ENCODE peak calls at places on chromosomes 5 and 9, in six cellular contexts. P, A, L, T, V and X are unnamed samples.

GRCh38 chr5:65624025-65624569 is at the start of gene TRIM23:
- DNase-seq in P (peak), A (peak), L (peak), T (peak), V (peak), X (peak)

GRCh38 chr9:4207881-4208615 is 91.8 kb downstream of the GLIS3 start:
- DNase-seq in P (no peak), A (no peak), L (no peak), T (no peak), V (peak), X (no peak)

GRCh38 chr9:36151306-36152210 is 15.0 kb downstream of the GLIPR2 start:
- DNase-seq in P (no peak), A (no peak), L (peak), T (no peak), V (no peak), X (no peak)

GRCh38 chr5:40734986-40735385 is 20.8 kb downstream of the TTC33 start:
- DNase-seq in P (no peak), A (no peak), L (no peak), T (no peak), V (peak), X (no peak)

GRCh38 chr5:98510111-98510510 is 263.4 kb upstream of the RGMB start:
- DNase-seq in P (no peak), A (no peak), L (peak), T (peak), V (peak), X (peak)

GRCh38 chr5:126052791-126053190 is 370.4 kb upstream of the GRAMD2B start:
- DNase-seq in P (no peak), A (no peak), L (no peak), T (no peak), V (no peak), X (no peak)

GRCh38 chr9:76490249-76490990 is 31.4 kb downstream of the GCNT1 start:
- DNase-seq in P (no peak), A (no peak), L (no peak), T (no peak), V (no peak), X (no peak)

GRCh38 chr9:113428062-113428600 is 17.6 kb downstream of the C9orf43 start:
- DNase-seq in P (no peak), A (no peak), L (no peak), T (no peak), V (no peak), X (no peak)

GRCh38 chr5:80269991-80270438 is 14.2 kb upstream of the SERINC5 start:
- DNase-seq in P (no peak), A (no peak), L (no peak), T (no peak), V (no peak), X (no peak)

GRCh38 chr9:133701321-133701980 is 36.7 kb downstream of the SARDH start:
- DNase-seq in P (no peak), A (no peak), L (peak), T (no peak), V (peak), X (no peak)

GRCh38 chr9:16241231-16241630 is 629.2 kb downstream of the BNC2 start:
- DNase-seq in P (no peak), A (no peak), L (no peak), T (no peak), V (peak), X (no peak)

GRCh38 chr9:91166796-91167366 is 194.8 kb downstream of the AUH start:
- DNase-seq in P (no peak), A (no peak), L (no peak), T (no peak), V (no peak), X (peak)

GRCh38 chr5:41842777-41843176 is 27.4 kb downstream of the OXCT1 start:
- DNase-seq in P (no peak), A (no peak), L (no peak), T (no peak), V (no peak), X (no peak)

GRCh38 chr5:66989781-66990180 is 206.8 kb downstream of the CD180 start:
- DNase-seq in P (no peak), A (no peak), L (no peak), T (no peak), V (no peak), X (no peak)

GRCh38 chr9:99565203-99565602 is 256.5 kb upstream of the NR4A3 start:
- DNase-seq in P (no peak), A (no peak), L (no peak), T (no peak), V (no peak), X (no peak)

GRCh38 chr9:113343732-113344231 is 3.7 kb upstream of the WDR31 start:
- DNase-seq in P (no peak), A (peak), L (peak), T (peak), V (peak), X (no peak)

GRCh38 chr5:171580506-171581265 is 161.2 kb downstream of the FGF18 start:
- DNase-seq in P (no peak), A (no peak), L (no peak), T (no peak), V (peak), X (no peak)

GRCh38 chr9:108108802-108109448 is 619.4 kb upstream of the KLF4 start:
- DNase-seq in P (no peak), A (no peak), L (no peak), T (no peak), V (peak), X (no peak)

GRCh38 chr5:172528440-172528839 is 74.1 kb upstream of the SH3PXD2B start:
- DNase-seq in P (no peak), A (no peak), L (no peak), T (no peak), V (peak), X (no peak)

GRCh38 chr5:54049144-54049543 is 261.2 kb downstream of the ARL15 start:
- DNase-seq in P (no peak), A (no peak), L (no peak), T (no peak), V (peak), X (no peak)

GRCh38 chr9:104121022-104121421 is 26.9 kb downstream of the SMC2 start:
- DNase-seq in P (no peak), A (no peak), L (no peak), T (no peak), V (no peak), X (peak)